ENCODE peak calls at places on chromosomes 5 and 9, in ten cellular contexts. I is kidney tubule cell; A is omental fat pad; K is fibroblast of mammary gland; E is stimulated activated CD8-positive, alpha-beta memory T cell treated with anti-CD3 and anti-CD28 coated beads, Interleukin-15, amount 100 ng/mL, for 4 hours; D is NCI-H1105; R is H1; P is activated naive CD8-positive, alpha-beta T cell treated with anti-CD3 and anti-CD28 coated beads, Interleukin-2, amount 50 U/mL, for 24 hours; Q is NCI-H1092; U is effector memory CD4-positive, alpha-beta T cell. T is an unnamed sample.

GRCh38 chr5:147689436-147689835 is 93.1 kb downstream of the JAKMIP2 start:
- DNase-seq in I (no peak), A (no peak), K (no peak), E (no peak), D (no peak), R (no peak), P (no peak), Q (no peak), U (no peak), T (no peak)

GRCh38 chr5:110268985-110269384 is 457.5 kb downstream of the TMEM232 start:
- DNase-seq in I (no peak), A (no peak), K (no peak), E (no peak), D (no peak), R (no peak), P (no peak), Q (no peak), U (no peak), T (no peak)

GRCh38 chr9:126326228-126327015 is at the start of gene MVB12B:
- DNase-seq in I (peak; percentile 43), A (no peak), K (no peak), E (no peak), D (peak; percentile 11), R (no peak), P (peak; percentile 52), Q (no peak), U (peak; percentile 37), T (no peak)

GRCh38 chr5:76472338-76473336 is 69.6 kb downstream of the IQGAP2 start:
- DNase-seq in I (no peak), A (no peak), K (no peak), E (no peak), D (no peak), R (no peak), P (peak; percentile 11), Q (no peak), U (no peak), T (no peak)

GRCh38 chr5:11650936-11651335 is 253.3 kb downstream of the CTNND2 start:
- DNase-seq in I (no peak), A (no peak), K (no peak), E (no peak), D (no peak), R (no peak), P (no peak), Q (no peak), U (no peak), T (no peak)

GRCh38 chr5:153900703-153901395 is 137.9 kb downstream of the FAM114A2 start:
- DNase-seq in I (no peak), A (no peak), K (peak; percentile 83), E (no peak), D (no peak), R (no peak), P (no peak), Q (no peak), U (no peak), T (no peak)

GRCh38 chr5:170159101-170159698 is 53.5 kb downstream of the FOXI1 start:
- DNase-seq in I (peak; percentile 93), A (no peak), K (peak; percentile 42), E (no peak), D (no peak), R (no peak), P (no peak), Q (no peak), U (no peak), T (no peak)

GRCh38 chr9:71783120-71783523 is 14.8 kb upstream of the CEMIP2 start:
- DNase-seq in I (peak; percentile 51), A (no peak), K (no peak), E (peak; percentile 74), D (no peak), R (no peak), P (peak; percentile 78), Q (no peak), U (peak; percentile 82), T (no peak)

GRCh38 chr5:181233436-181234115 is 10.1 kb downstream of the RACK1 start:
- DNase-seq in I (no peak), A (no peak), K (no peak), E (no peak), D (no peak), R (no peak), P (no peak), Q (no peak), U (no peak), T (no peak)

T was measured in NCI-H2171.